ENCODE peak calls at places on chromosomes 4 and X, in five cellular contexts. N is CD8-positive, alpha-beta memory T cell; A is H7; C is cardiac muscle cell; O is mesenchymal stem cell. J is an unnamed sample.

GRCh38 chr4:1227817-1228216 is 21.1 kb downstream of the CTBP1 start:
- DNase-seq in N (no peak), A (no peak), C (no peak), O (no peak), J (no peak)

GRCh38 chrX:135977611-135978010 is 3.8 kb upstream of the MMGT1 start:
- DNase-seq in N (no peak), A (no peak), C (no peak), O (peak; percentile 44), J (no peak)

GRCh38 chr4:167031534-167032156 is 202.6 kb downstream of the SPOCK3 start:
- DNase-seq in N (no peak), A (no peak), C (peak; percentile 32), O (peak; percentile 46), J (no peak)

GRCh38 chrX:81308086-81308852 is 106.4 kb downstream of the SH3BGRL start:
- DNase-seq in N (no peak), A (no peak), C (no peak), O (no peak), J (no peak)

GRCh38 chr4:100870940-100871772 is 353.3 kb upstream of the EMCN start:
- DNase-seq in N (no peak), A (no peak), C (no peak), O (no peak), J (no peak)

GRCh38 chrX:148310402-148311200 is 189.8 kb upstream of the AFF2 start:
- DNase-seq in N (peak; percentile 72), A (no peak), C (no peak), O (no peak), J (no peak)

GRCh38 chrX:23980063-23980462 is 46.9 kb downstream of the KLHL15 start:
- DNase-seq in N (no peak), A (no peak), C (no peak), O (no peak), J (no peak)

GRCh38 chrX:15882704-15883539 is 28.3 kb upstream of the AP1S2 start:
- DNase-seq in N (no peak), A (no peak), C (peak; percentile 43), O (peak; percentile 6), J (no peak)

GRCh38 chr4:2101346-2102044 is 42.4 kb downstream of the NAT8L start:
- DNase-seq in N (no peak), A (no peak), C (no peak), O (no peak), J (no peak)

GRCh38 chrX:9148626-9149385 is 114.9 kb upstream of the FAM9B start:
- DNase-seq in N (no peak), A (peak; percentile 25), C (peak; percentile 64), O (peak; percentile 62), J (no peak)

GRCh38 chr4:105147226-105148151 is 813 bp downstream of the TET2 start:
- DNase-seq in N (peak; percentile 36), A (peak; percentile 61), C (peak; percentile 44), O (peak; percentile 67), J (no peak)

GRCh38 chrX:123975180-123975579 is 13.7 kb downstream of the STAG2 start:
- DNase-seq in N (no peak), A (no peak), C (peak; percentile 29), O (no peak), J (no peak)

GRCh38 chr4:52714597-52715254 is 36.5 kb downstream of the ERVMER34-1 start:
- DNase-seq in N (no peak), A (no peak), C (peak; percentile 48), O (no peak), J (no peak)

GRCh38 chrX:53262189-53262917 is 19.0 kb downstream of the IQSEC2 start:
- DNase-seq in N (no peak), A (peak; percentile 45), C (no peak), O (no peak), J (no peak)

GRCh38 chr4:37516057-37516775 is 170.0 kb downstream of the RELL1 start:
- DNase-seq in N (no peak), A (peak; percentile 17), C (no peak), O (no peak), J (no peak)

DNA sequence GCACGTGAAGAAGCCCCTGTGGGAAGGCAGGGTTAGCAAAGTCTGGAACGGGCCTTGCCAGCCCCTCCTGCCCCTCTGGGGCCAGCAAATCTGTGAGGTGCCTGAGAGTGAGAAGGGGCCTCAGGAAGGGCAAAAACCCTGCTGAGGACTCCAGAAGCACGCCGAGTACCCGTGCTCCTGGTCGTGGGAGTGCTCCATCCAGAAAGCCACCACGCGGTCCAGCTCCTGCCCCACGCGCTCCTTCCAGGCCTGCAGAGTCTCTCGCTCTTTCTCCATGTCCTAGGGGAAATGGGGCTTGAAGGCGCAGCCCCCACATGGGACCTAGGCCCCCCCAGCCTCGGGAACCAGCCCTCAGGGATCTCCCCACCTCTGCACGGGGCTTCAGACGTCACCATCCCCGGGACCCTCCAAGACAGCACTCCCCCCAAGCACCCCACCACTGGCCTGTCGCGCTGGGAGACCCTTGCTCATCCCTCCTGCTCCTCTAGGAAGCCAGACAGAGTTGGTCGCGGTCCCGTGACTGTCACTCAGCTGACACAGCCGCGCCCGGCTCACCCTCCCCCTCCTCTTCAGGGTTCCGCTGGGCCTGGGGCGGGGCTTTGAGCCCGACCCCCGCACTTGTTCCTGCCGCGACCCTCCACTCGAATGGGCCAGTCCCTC is at the start of gene RENBP:
- DNase-seq in N (no peak), A (peak; percentile 89), C (no peak), O (no peak), J (no peak)
- H3K4me3 ChIP-seq in N (peak within 1 kb of the TSS; percentile 45), A (peak within 1 kb of the TSS; percentile 35), C (peak within 1 kb of the TSS; percentile 14), O (no peak within 1 kb of the TSS), J (peak within 1 kb of the TSS; percentile 52)

DNA sequence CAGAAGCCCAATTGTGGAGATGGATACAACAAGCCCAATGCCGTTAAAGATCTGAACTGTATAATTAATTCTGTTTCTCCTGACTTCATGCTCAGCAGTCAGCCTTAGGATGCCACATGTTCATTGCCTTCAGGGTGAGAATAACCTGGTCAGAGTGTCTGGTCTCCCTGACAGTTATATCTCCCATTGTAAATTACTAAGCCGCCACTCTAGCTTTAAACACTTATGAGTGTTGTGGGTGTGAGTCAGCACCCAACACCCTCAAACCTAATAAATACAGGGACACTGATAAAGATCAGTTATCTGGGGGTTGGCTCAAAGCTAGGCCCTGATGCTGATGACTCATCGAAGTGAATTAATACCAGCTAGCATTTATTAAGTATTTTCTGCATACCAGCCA is 64.9 kb upstream of the DYNLT3 start:
- DNase-seq in N (no peak), A (no peak), C (peak; percentile 14), O (peak; percentile 41), J (no peak)
- H3K4me3 ChIP-seq in N (no peak overlapping the region), A (no peak overlapping the region), C (no peak overlapping the region), O (no peak overlapping the region), J (no peak overlapping the region)

GRCh38 chr4:127045872-127046271 is 586.9 kb upstream of the INTU start:
- DNase-seq in N (no peak), A (no peak), C (no peak), O (no peak), J (no peak)
- H3K4me3 ChIP-seq in N (no peak overlapping the region), A (no peak overlapping the region), C (no peak overlapping the region), O (no peak overlapping the region), J (no peak overlapping the region)

GRCh38 chrX:55716937-55717336 is 612 bp upstream of the RRAGB start:
- DNase-seq in N (no peak), A (no peak), C (no peak), O (no peak), J (no peak)
- H3K4me3 ChIP-seq in N (peak overlapping the region; percentile 61), A (no peak overlapping the region), C (peak overlapping the region; percentile 52), O (peak overlapping the region; percentile 88), J (peak overlapping the region; percentile 74)

DNA sequence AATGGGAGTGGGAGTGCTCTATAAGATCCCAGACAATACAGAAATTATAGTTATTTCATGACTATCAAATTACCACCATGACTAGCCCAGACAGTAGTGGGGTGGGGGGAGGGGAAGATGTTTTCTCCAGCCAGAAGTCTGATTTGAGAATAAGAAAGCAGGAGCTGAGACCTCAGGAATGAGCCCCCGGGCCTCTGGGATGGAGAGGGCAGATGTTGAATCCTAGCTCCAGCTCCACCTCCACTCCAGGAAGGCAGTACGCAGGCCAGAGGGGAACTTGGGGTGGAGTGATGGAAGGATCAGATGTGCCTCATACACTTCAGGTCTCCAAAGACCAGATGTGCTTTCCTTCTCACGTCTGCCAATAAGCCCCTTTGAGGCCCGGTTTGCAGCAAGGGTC is 28.0 kb downstream of the STARD8 start:
- DNase-seq in N (no peak), A (no peak), C (no peak), O (no peak), J (no peak)
- H3K4me3 ChIP-seq in N (no peak overlapping the region), A (no peak overlapping the region), C (no peak overlapping the region), O (no peak overlapping the region), J (no peak overlapping the region)

DNA sequence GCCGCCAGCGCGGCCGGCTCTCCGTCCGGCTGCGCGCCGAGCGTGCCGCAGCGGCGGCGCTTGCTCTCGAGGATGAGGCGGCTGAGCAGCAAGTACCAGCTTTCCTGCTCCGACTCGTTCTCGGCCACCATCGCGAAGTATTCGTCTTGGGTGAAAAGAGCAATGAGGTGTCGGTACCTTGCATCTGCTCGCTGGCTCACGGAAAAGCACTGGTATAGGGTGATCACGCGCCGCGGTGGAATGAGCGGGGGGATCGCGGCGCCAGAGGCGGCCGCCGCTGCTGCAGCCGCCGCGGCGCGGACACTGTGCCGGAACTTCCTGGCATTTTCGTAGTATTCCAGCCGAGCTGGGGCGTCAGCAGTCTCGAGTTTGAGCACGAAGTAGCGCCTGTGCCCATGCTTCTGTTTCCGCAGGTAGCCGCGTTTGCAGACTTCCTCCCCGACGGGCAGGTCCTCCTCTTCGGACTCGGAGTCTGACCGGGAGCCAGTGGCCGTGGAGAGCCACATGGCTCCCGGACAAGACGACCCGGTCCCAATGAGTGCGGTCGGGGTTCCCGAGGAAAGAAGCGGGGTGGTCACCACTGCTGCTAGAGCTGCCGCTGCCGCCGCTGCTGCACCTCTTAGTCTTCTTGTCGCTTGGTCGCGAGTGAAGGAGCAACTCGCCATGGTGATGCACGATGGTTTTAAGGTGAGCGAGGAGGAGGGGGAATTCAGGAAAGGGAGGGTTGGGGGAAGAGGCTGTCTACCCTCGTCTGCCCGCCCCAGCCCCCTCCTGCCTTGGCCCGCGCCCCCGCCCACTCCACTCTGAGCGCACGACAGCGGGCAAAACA is 469 bp downstream of the IRS4 start:
- DNase-seq in N (no peak), A (peak; percentile 59), C (peak; percentile 12), O (peak; percentile 15), J (peak; percentile 24)
- H3K4me3 ChIP-seq in N (no peak overlapping the region), A (peak overlapping the region; percentile 75), C (peak overlapping the region; percentile 53), O (peak overlapping the region; percentile 53), J (peak overlapping the region; percentile 61)

GRCh38 chrX:131826572-131826971 is 196.5 kb upstream of the STK26 start:
- DNase-seq in N (no peak), A (no peak), C (no peak), O (no peak), J (no peak)

GRCh38 chrX:131830400-131831184 is 192.5 kb upstream of the STK26 start:
- DNase-seq in N (peak; percentile 65), A (peak; percentile 52), C (peak; percentile 81), O (peak; percentile 89), J (peak; percentile 75)

GRCh38 chrX:131828482-131828881 is 194.6 kb upstream of the STK26 start:
- DNase-seq in N (no peak), A (no peak), C (no peak), O (no peak), J (no peak)

GRCh38 chrX:131831185-131831520 is 191.9 kb upstream of the STK26 start:
- DNase-seq in N (no peak), A (no peak), C (no peak), O (no peak), J (no peak)

DNA sequence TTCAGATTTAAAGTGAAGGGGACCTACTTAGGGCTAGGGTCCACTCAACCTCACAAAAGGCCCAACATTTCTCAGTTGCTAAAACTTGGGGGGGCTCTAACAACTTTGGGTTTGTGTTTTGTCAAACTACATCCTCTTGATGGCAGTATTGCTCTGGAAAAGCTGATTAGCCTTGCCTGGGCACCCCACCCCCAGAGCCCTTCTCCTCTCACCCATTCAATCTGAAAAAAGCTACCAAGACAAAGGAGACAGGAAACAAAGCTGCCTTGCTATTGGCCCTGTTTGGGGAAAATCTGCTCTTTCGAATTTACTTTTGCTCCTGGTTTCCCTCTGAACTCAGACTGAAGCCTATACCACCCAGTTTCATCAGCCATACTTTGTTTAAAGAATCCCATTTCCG is 195.2 kb upstream of the STK26 start:
- DNase-seq in N (peak; percentile 53), A (peak; percentile 59), C (peak; percentile 25), O (peak; percentile 41), J (no peak)
- H3K4me3 ChIP-seq in N (no peak overlapping the region), A (peak overlapping the region; percentile 69), C (peak overlapping the region; percentile 61), O (no peak overlapping the region), J (no peak overlapping the region)

J was measured in dorsolateral prefrontal cortex.